ENCODE peak calls at places on chromosomes 16 and 17, in eight cellular contexts. K, O, I, M, V, Y, W and S are unnamed samples.

GRCh38 chr17:28390123-28390522 is 15.9 kb downstream of the SLC46A1 start:
- DNase-seq in O (no peak), I (no peak), W (no peak), K (no peak), V (no peak), M (no peak), Y (no peak), S (no peak)

GRCh38 chr16:10026593-10026992 is 155.6 kb downstream of the GRIN2A start:
- DNase-seq in M (no peak), K (no peak), V (no peak), Y (no peak), W (no peak), I (no peak), O (no peak), S (no peak)

GRCh38 chr17:80413771-80414507 is 1.0 kb upstream of the ENDOV start:
- DNase-seq in Y (no peak), W (no peak), K (no peak), O (no peak), V (no peak), M (no peak), I (no peak), S (no peak)

GRCh38 chr17:6831662-6832263 is at the start of gene TEKT1:
- DNase-seq in O (peak; percentile 87), M (peak; percentile 87), K (peak; percentile 74), V (peak; percentile 70), I (peak; percentile 97), W (peak; percentile 90), Y (peak; percentile 67), S (peak; percentile 57)

GRCh38 chr17:50163846-50164696 is 1.7 kb upstream of the SGCA start:
- DNase-seq in Y (no peak), I (no peak), W (peak; percentile 17), O (peak; percentile 64), M (no peak), V (peak; percentile 77), K (no peak), S (no peak)

GRCh38 chr17:74448774-74449173 is 16.9 kb downstream of the GPRC5C start:
- DNase-seq in K (no peak), W (no peak), M (no peak), I (no peak), V (no peak), Y (no peak), O (no peak), S (no peak)

GRCh38 chr16:28073836-28074235 is 10.3 kb upstream of the GSG1L start:
- DNase-seq in O (no peak), I (no peak), V (no peak), W (no peak), M (no peak), Y (no peak), K (no peak), S (no peak)

GRCh38 chr17:46024590-46024989 is 25.5 kb downstream of the STH start:
- DNase-seq in Y (no peak), M (no peak), O (no peak), I (no peak), K (no peak), V (no peak), W (no peak), S (no peak)

GRCh38 chr17:32192379-32192778 is 50.1 kb downstream of the RHOT1 start:
- DNase-seq in O (no peak), Y (peak; percentile 9), V (no peak), K (no peak), M (no peak), W (no peak), I (no peak), S (no peak)

DNA sequence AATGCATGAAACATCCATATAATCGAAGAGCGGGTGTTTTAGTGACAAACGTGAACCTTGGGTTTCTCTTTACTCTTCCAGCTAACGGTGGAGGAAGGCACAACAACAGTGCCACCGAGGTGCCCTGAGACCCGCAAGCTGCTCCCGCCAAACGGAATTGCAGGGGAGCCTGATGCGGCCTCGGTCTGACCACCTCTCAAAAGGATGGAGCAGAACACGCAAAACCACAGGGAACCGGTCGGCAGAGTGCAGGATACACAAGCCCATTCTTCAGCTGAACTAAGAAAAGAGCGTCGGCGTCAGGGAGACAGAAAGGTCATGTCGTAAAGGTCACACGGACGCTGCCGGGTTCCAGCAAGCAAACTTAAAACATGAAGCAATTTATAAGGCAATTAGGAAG is 109.5 kb upstream of the ZNF750 start:
- DNase-seq in Y (no peak), O (peak; percentile 26), I (no peak), W (no peak), V (no peak), M (no peak), K (no peak), S (no peak)
- H3K9me3 ChIP-seq in Y (no peaks in the 10 kb centered on the region), O (peaks cover 18% of the 10 kb centered on the region), I (peaks cover 33% of the 10 kb centered on the region), W (no peaks in the 10 kb centered on the region), V (peaks cover 46% of the 10 kb centered on the region), M (peaks cover 3% of the 10 kb centered on the region), K (peaks cover 29% of the 10 kb centered on the region), S (no peaks in the 10 kb centered on the region)

GRCh38 chr17:1737531-1738291 is 5.0 kb upstream of the SERPINF2 start:
- DNase-seq in K (no peak), I (no peak), V (no peak), Y (no peak), W (no peak), O (peak; percentile 70), M (no peak), S (no peak)
- TF ChIP-seq CTCF in K (no peak), I (no peak), V (no peak), Y (no peak), W (no peak), O (no peak), M (no peak), S (no peak)

GRCh38 chr17:40058151-40058784 is 4.1 kb upstream of the MED24 start:
- DNase-seq in I (no peak), V (no peak), Y (peak; percentile 56), W (no peak), K (no peak), M (no peak), O (no peak), S (no peak)
- H3K4me1 ChIP-seq in I (peaks cover 16% of the 10 kb centered on the region), V (peaks cover 5% of the 10 kb centered on the region), Y (peaks cover 6% of the 10 kb centered on the region), W (no peaks in the 10 kb centered on the region), K (peaks cover 28% of the 10 kb centered on the region), M (peaks cover 4% of the 10 kb centered on the region), O (peaks cover 8% of the 10 kb centered on the region), S (no peaks in the 10 kb centered on the region)

GRCh38 chr17:77027271-77027670 is 113.5 kb upstream of the SEC14L1 start:
- DNase-seq in K (no peak), O (no peak), M (no peak), Y (no peak), W (no peak), I (no peak), V (no peak), S (no peak)

GRCh38 chr17:77025781-77026180 is 115.0 kb upstream of the SEC14L1 start:
- DNase-seq in M (no peak), V (no peak), K (no peak), W (no peak), I (no peak), Y (no peak), O (no peak), S (no peak)

GRCh38 chr17:77033892-77034404 is 106.8 kb upstream of the SEC14L1 start:
- DNase-seq in Y (no peak), O (no peak), K (no peak), V (no peak), I (no peak), M (no peak), W (no peak), S (no peak)

GRCh38 chr17:77032929-77033328 is 107.8 kb upstream of the SEC14L1 start:
- DNase-seq in I (no peak), V (no peak), K (no peak), O (no peak), W (no peak), M (no peak), Y (no peak), S (no peak)

DNA sequence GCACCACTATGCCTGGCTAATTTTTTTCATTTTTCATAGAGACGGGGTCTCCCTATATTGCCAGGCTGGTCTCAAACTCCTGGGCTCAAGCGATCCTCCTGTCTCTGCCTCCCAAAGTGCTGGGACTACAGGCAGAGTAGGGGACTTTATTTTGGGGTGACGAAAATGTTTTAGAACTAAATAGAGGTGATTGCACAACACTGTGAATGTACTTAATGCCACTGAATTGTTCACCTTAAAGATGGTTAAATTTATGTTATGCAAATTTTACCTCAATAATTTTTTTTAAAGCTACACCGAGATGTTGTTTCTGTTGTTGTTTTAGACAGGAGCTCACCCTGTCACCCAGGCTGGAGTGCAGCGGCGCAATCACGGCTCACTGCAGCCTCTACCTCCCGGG is 111.9 kb upstream of the SEC14L1 start:
- DNase-seq in I (no peak), V (no peak), K (no peak), W (no peak), Y (no peak), O (no peak), M (no peak), S (no peak)
- H3K9me3 ChIP-seq in I (no peaks in the 10 kb centered on the region), V (peaks cover 25% of the 10 kb centered on the region), K (peaks cover 25% of the 10 kb centered on the region), W (no peaks in the 10 kb centered on the region), Y (no peaks in the 10 kb centered on the region), O (peaks cover 4% of the 10 kb centered on the region), M (peaks cover 22% of the 10 kb centered on the region), S (no peaks in the 10 kb centered on the region)

GRCh38 chr17:1399366-1399678 is 700 bp downstream of the YWHAE start:
- DNase-seq in M (no peak), O (peak; percentile 82), V (no peak), I (no peak), Y (peak; percentile 42), W (no peak), K (no peak), S (no peak)
- TF ChIP-seq CTCF in M (no peak), O (no peak), V (no peak), I (no peak), Y (no peak), W (no peak), K (no peak), S (no peak)

GRCh38 chr17:78362232-78362631 is 2.4 kb upstream of the SOCS3 start:
- DNase-seq in I (no peak), W (no peak), Y (no peak), M (no peak), O (no peak), K (no peak), V (no peak), S (no peak)
- H3K4me1 ChIP-seq in I (peaks cover 62% of the 10 kb centered on the region), W (no peaks in the 10 kb centered on the region), Y (peaks cover 31% of the 10 kb centered on the region), M (no peaks in the 10 kb centered on the region), O (peaks cover 49% of the 10 kb centered on the region), K (peaks cover 53% of the 10 kb centered on the region), V (no peaks in the 10 kb centered on the region), S (peaks cover 4% of the 10 kb centered on the region)

GRCh38 chr16:35319536-35320192 is 1860.3 kb downstream of the TP53TG3F start:
- DNase-seq in Y (no peak), I (no peak), K (no peak), O (no peak), W (no peak), V (no peak), M (no peak), S (no peak)
- H3K9me3 ChIP-seq in Y (peaks cover 5% of the 10 kb centered on the region), I (peaks cover 28% of the 10 kb centered on the region), K (no peaks in the 10 kb centered on the region), O (no peaks in the 10 kb centered on the region), W (no peaks in the 10 kb centered on the region), V (no peaks in the 10 kb centered on the region), M (peaks cover 9% of the 10 kb centered on the region), S (no peaks in the 10 kb centered on the region)